ENCODE peak calls at places on chromosomes 12 and 14, in four cellular contexts. One of them, this sample, is unnamed.

GRCh38 chr14:68458840-68459469 is 333.9 kb downstream of the ZFP36L1 start:
- DNase-seq in HepG2: peak; percentile 95
- DNase-seq in K562: no peak
- DNase-seq in HCT116: no peak
- DNase-seq in this sample: no peak

GRCh38 chr12:96719671-96720362 is 187.2 kb upstream of the NEDD1 start:
- DNase-seq in HepG2: no peak
- DNase-seq in K562: no peak
- DNase-seq in HCT116: no peak
- DNase-seq in this sample: no peak

GRCh38 chr12:119803391-119803791 is 73.7 kb downstream of the CIT start:
- DNase-seq in HCT116: no peak
- DNase-seq in K562: no peak
- DNase-seq in HepG2: no peak
- DNase-seq in this sample: no peak

GRCh38 chr14:72545411-72546311 is 348.2 kb downstream of the DPF3 start:
- DNase-seq in HCT116: no peak
- DNase-seq in K562: no peak
- DNase-seq in HepG2: no peak
- DNase-seq in this sample: no peak

GRCh38 chr12:2944401-2945047 is 14.7 kb upstream of the TEAD4 start:
- DNase-seq in HCT116: peak; percentile 34
- DNase-seq in K562: peak; percentile 64
- DNase-seq in HepG2: peak; percentile 46
- DNase-seq in this sample: no peak

GRCh38 chr12:25496098-25496587 is 56.9 kb downstream of the LMNTD1 start:
- DNase-seq in HepG2: no peak
- DNase-seq in K562: no peak
- DNase-seq in HCT116: no peak
- DNase-seq in this sample: no peak

GRCh38 chr12:3061129-3061857 is 15.9 kb upstream of the TSPAN9 start:
- DNase-seq in HCT116: no peak
- DNase-seq in HepG2: no peak
- DNase-seq in K562: no peak
- DNase-seq in this sample: no peak

GRCh38 chr12:98895086-98895651 is 250.1 kb downstream of the APAF1 start:
- DNase-seq in HCT116: no peak
- DNase-seq in HepG2: no peak
- DNase-seq in K562: no peak
- DNase-seq in this sample: no peak

GRCh38 chr12:108609535-108610335 is 11.9 kb upstream of the TMEM119 start:
- DNase-seq in K562: peak; percentile 45
- DNase-seq in HCT116: no peak
- DNase-seq in HepG2: no peak
- DNase-seq in this sample: no peak

GRCh38 chr14:68691031-68691864 is 101.6 kb downstream of the ZFP36L1 start:
- DNase-seq in K562: peak; percentile 37
- DNase-seq in HepG2: no peak
- DNase-seq in HCT116: no peak
- DNase-seq in this sample: no peak

GRCh38 chr12:1197264-1198018 is 206.4 kb downstream of the ERC1 start:
- DNase-seq in HepG2: no peak
- DNase-seq in K562: no peak
- DNase-seq in HCT116: no peak
- DNase-seq in this sample: no peak

GRCh38 chr12:10016881-10017280 is 6.5 kb downstream of the CLEC12B start:
- DNase-seq in HepG2: no peak
- DNase-seq in K562: no peak
- DNase-seq in HCT116: no peak
- DNase-seq in this sample: no peak

GRCh38 chr14:105537580-105538474 is 11.4 kb downstream of the TMEM121 start:
- DNase-seq in HepG2: no peak
- DNase-seq in K562: peak; percentile 79
- DNase-seq in HCT116: no peak
- DNase-seq in this sample: no peak

GRCh38 chr14:67944605-67945004 is 125.0 kb downstream of the RAD51B start:
- DNase-seq in HepG2: no peak
- DNase-seq in K562: no peak
- DNase-seq in HCT116: no peak
- DNase-seq in this sample: no peak

GRCh38 chr14:68779761-68780323 is 13.0 kb downstream of the ZFP36L1 start:
- DNase-seq in K562: no peak
- DNase-seq in HepG2: peak; percentile 96
- DNase-seq in HCT116: peak; percentile 94
- DNase-seq in this sample: no peak

GRCh38 chr12:121712462-121713256 is at the start of gene TMEM120B:
- DNase-seq in HepG2: peak; percentile 37
- DNase-seq in HCT116: no peak
- DNase-seq in K562: peak; percentile 96
- DNase-seq in this sample: no peak

GRCh38 chr12:91651728-91652127 is 469.1 kb upstream of the DCN start:
- DNase-seq in HCT116: no peak
- DNase-seq in HepG2: no peak
- DNase-seq in K562: no peak
- DNase-seq in this sample: no peak

GRCh38 chr12:38469689-38470088 is 153.1 kb downstream of the ALG10B start:
- DNase-seq in HepG2: no peak
- DNase-seq in K562: no peak
- DNase-seq in HCT116: no peak
- DNase-seq in this sample: no peak

GRCh38 chr12:2640281-2640680 is 154.5 kb upstream of the FKBP4 start:
- DNase-seq in K562: no peak
- DNase-seq in HCT116: no peak
- DNase-seq in HepG2: no peak
- DNase-seq in this sample: no peak

GRCh38 chr12:50033317-50033679 is 8.0 kb upstream of the RACGAP1 start:
- DNase-seq in K562: no peak
- DNase-seq in HCT116: no peak
- DNase-seq in HepG2: no peak
- DNase-seq in this sample: no peak

GRCh38 chr14:59310644-59311043 is 122.2 kb downstream of the DAAM1 start:
- DNase-seq in HepG2: no peak
- DNase-seq in K562: no peak
- DNase-seq in HCT116: no peak
- DNase-seq in this sample: no peak

GRCh38 chr12:52119398-52120254 is 40.1 kb downstream of the SMIM41 start:
- DNase-seq in K562: peak; percentile 82
- DNase-seq in HCT116: peak; percentile 47
- DNase-seq in HepG2: peak; percentile 70
- DNase-seq in this sample: no peak

GRCh38 chr14:61429316-61429715 is 107.9 kb downstream of the PRKCH start:
- DNase-seq in HCT116: no peak
- DNase-seq in K562: no peak
- DNase-seq in HepG2: no peak
- DNase-seq in this sample: no peak

GRCh38 chr14:65079201-65079600 is 23.1 kb downstream of the MAX start:
- DNase-seq in K562: no peak
- DNase-seq in HepG2: no peak
- DNase-seq in HCT116: no peak
- DNase-seq in this sample: no peak

GRCh38 chr12:4145990-4146859 is 127.3 kb upstream of the CCND2 start:
- DNase-seq in HepG2: no peak
- DNase-seq in HCT116: no peak
- DNase-seq in K562: no peak
- DNase-seq in this sample: no peak

GRCh38 chr14:53109028-53109687 is 44.0 kb downstream of the DDHD1 start:
- DNase-seq in K562: no peak
- DNase-seq in HCT116: no peak
- DNase-seq in HepG2: no peak
- DNase-seq in this sample: no peak

GRCh38 chr14:95683793-95684192 is 2.4 kb upstream of the TCL1B start:
- DNase-seq in HepG2: peak; percentile 11
- DNase-seq in K562: no peak
- DNase-seq in HCT116: peak; percentile 32
- DNase-seq in this sample: peak; percentile 35

GRCh38 chr14:30719137-30719536 is 97.0 kb downstream of the SCFD1 start:
- DNase-seq in HCT116: no peak
- DNase-seq in HepG2: no peak
- DNase-seq in K562: no peak
- DNase-seq in this sample: no peak

GRCh38 chr14:68245146-68246073 is 425.8 kb downstream of the RAD51B start:
- DNase-seq in HepG2: no peak
- DNase-seq in HCT116: no peak
- DNase-seq in K562: peak; percentile 14
- DNase-seq in this sample: no peak

GRCh38 chr12:33795536-33795935 is 226.8 kb upstream of the ALG10 start:
- DNase-seq in K562: no peak
- DNase-seq in HepG2: no peak
- DNase-seq in HCT116: no peak
- DNase-seq in this sample: no peak

GRCh38 chr12:27870939-27871338 is 90.9 kb upstream of the MANSC4 start:
- DNase-seq in K562: no peak
- DNase-seq in HCT116: no peak
- DNase-seq in HepG2: no peak
- DNase-seq in this sample: no peak

GRCh38 chr12:79370021-79370420 is 320.7 kb downstream of the PAWR start:
- DNase-seq in HepG2: no peak
- DNase-seq in HCT116: no peak
- DNase-seq in K562: no peak
- DNase-seq in this sample: no peak

GRCh38 chr12:22598763-22599161 is 26.2 kb upstream of the ETNK1 start:
- DNase-seq in HepG2: peak; percentile 66
- DNase-seq in K562: no peak
- DNase-seq in HCT116: no peak
- DNase-seq in this sample: no peak

GRCh38 chr14:72894623-72895378 is 900 bp upstream of the DPF3 start:
- DNase-seq in HCT116: no peak
- DNase-seq in HepG2: no peak
- DNase-seq in K562: peak; percentile 35
- DNase-seq in this sample: no peak

DNA sequence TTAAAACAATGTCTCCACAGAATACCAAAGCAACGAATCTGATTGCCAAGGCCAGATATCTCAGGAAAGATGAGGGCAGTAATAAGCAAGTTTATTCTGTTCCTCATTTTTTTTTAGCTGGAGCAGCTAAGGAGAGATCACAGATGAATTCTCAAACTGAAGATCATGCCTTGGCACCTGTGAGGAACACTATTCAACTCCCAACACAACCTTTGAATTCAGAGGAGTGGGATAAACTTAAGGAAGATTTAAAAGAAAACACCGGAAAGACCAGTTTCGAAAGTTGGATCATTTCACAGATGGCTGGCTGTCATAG is 994 bp downstream of the PRORP start:
- DNase-seq in K562: no peak
- DNase-seq in HepG2: no peak
- DNase-seq in HCT116: no peak
- DNase-seq in this sample: no peak
- TF ChIP-seq TCF7L2 in K562: no peak
- TF ChIP-seq TCF7L2 in HepG2: no peak
- TF ChIP-seq TCF7L2 in HCT116: no peak
- TF ChIP-seq TCF7L2 in this sample: no peak

GRCh38 chr12:6869049-6870021 is 2.0 kb downstream of the TPI1 start:
- DNase-seq in HepG2: peak; percentile 77
- DNase-seq in HCT116: peak; percentile 64
- DNase-seq in K562: peak; percentile 31
- DNase-seq in this sample: no peak
- TF ChIP-seq POLR2AphosphoS5 in HepG2: no peak
- TF ChIP-seq POLR2AphosphoS5 in HCT116: peak; percentile 33
- TF ChIP-seq POLR2AphosphoS5 in K562: peak; percentile 31
- TF ChIP-seq POLR2AphosphoS5 in this sample: peak; percentile 33

GRCh38 chr12:123949118-123949774 is 23.4 kb downstream of the CCDC92 start:
- DNase-seq in K562: no peak
- DNase-seq in HepG2: peak; percentile 65
- DNase-seq in HCT116: no peak
- DNase-seq in this sample: no peak

GRCh38 chr12:123952037-123952436 is 20.6 kb downstream of the CCDC92 start:
- DNase-seq in HepG2: no peak
- DNase-seq in HCT116: no peak
- DNase-seq in K562: no peak
- DNase-seq in this sample: no peak

GRCh38 chr12:123950476-123951169 is 22.0 kb downstream of the CCDC92 start:
- DNase-seq in HCT116: no peak
- DNase-seq in HepG2: no peak
- DNase-seq in K562: no peak
- DNase-seq in this sample: no peak

GRCh38 chr12:123948401-123949117 is 24.1 kb downstream of the CCDC92 start:
- DNase-seq in K562: no peak
- DNase-seq in HCT116: no peak
- DNase-seq in HepG2: no peak
- DNase-seq in this sample: no peak

DNA sequence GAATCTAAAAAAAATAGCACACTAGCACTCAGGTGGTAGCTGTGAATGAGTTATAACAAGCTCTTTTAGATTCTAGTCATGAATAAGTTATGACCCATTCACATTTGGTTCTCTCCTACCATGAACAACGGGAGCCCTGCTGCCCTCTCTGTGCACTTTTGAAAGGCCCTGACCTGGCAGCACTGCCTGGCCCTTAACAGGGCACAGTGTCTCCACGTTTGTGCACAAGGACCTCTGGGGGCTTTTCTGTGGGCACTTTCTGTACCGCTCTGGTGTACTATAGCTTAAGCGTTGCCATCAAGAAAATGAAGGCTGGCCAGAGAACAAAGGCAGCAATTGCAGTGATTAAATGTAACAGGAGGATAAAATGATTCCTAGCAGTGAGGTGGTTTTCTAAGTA is 21.2 kb downstream of the CCDC92 start:
- DNase-seq in HepG2: no peak
- DNase-seq in HCT116: no peak
- DNase-seq in K562: no peak
- DNase-seq in this sample: no peak
- TF ChIP-seq SIN3A in HepG2: no peak
- TF ChIP-seq SIN3A in HCT116: no peak
- TF ChIP-seq SIN3A in K562: no peak
- TF ChIP-seq SIN3A in this sample: no peak

DNA sequence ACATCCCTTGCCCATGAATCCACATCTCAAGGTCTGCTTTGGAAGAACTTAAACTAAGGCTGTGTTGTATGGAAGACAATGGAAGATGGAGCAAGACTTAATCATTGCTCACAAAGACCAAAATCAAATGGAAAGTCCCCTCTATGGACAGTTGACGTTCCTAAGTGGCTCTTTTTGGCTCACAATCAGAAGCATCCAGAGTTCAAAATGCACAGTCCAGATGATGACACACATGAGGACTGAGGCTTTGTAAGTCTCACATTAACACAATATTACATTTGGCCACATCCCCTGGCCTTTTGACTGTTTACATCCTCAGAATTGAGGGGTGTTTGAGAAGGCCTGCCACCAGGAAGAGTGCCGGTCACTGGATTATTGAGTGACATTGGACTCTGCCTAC is 122.3 kb upstream of the CPM start:
- DNase-seq in HepG2: peak; percentile 34
- DNase-seq in HCT116: no peak
- DNase-seq in K562: no peak
- DNase-seq in this sample: no peak
- TF ChIP-seq TCF7L2 in HepG2: no peak
- TF ChIP-seq TCF7L2 in HCT116: no peak
- TF ChIP-seq TCF7L2 in K562: no peak
- TF ChIP-seq TCF7L2 in this sample: no peak